ENCODE peak calls at places on chromosomes 3 and 15, in four cellular contexts. J is OCI-LY7; C is tibial nerve; U is CD4-positive, alpha-beta T cell. W is an unnamed sample.

GRCh38 chr15:70291696-70292510 is 194.2 kb upstream of the TLE3 start:
- DNase-seq in J (no peak), C (no peak), U (no peak), W (no peak)

GRCh38 chr15:90001062-90001682 is at the start of gene ZNF710:
- DNase-seq in J (peak), C (no peak), U (peak), W (peak)

GRCh38 chr3:195065142-195065863 is 205.7 kb downstream of the XXYLT1 start:
- DNase-seq in J (peak), C (no peak), U (no peak), W (no peak)

GRCh38 chr15:35713733-35714132 is 167.8 kb upstream of the DPH6 start:
- DNase-seq in J (no peak), C (no peak), U (no peak), W (no peak)

GRCh38 chr3:66665021-66665695 is 164.3 kb upstream of the LRIG1 start:
- DNase-seq in J (no peak), C (no peak), U (no peak), W (no peak)

GRCh38 chr15:38768970-38769369 is 204.4 kb upstream of the RASGRP1 start:
- DNase-seq in J (no peak), C (peak), U (no peak), W (peak)

GRCh38 chr3:130626021-130626420 is 109.0 kb downstream of the COL6A6 start:
- DNase-seq in J (no peak), C (no peak), U (no peak), W (no peak)

GRCh38 chr3:195224156-195224979 is 46.6 kb downstream of the XXYLT1 start:
- DNase-seq in J (no peak), C (no peak), U (peak), W (peak)

GRCh38 chr3:154188846-154189245 is 67.7 kb downstream of the ARHGEF26 start:
- DNase-seq in J (no peak), C (no peak), U (no peak), W (no peak)

GRCh38 chr3:7684193-7684592 is 817.4 kb upstream of the LMCD1 start:
- DNase-seq in J (no peak), C (no peak), U (no peak), W (no peak)

GRCh38 chr3:113249111-113249510 is 37.8 kb downstream of the BOC start:
- DNase-seq in J (no peak), C (no peak), U (no peak), W (no peak)

GRCh38 chr3:16386536-16386935 is 121.5 kb downstream of the OXNAD1 start:
- DNase-seq in J (no peak), C (no peak), U (no peak), W (no peak)

GRCh38 chr3:155282416-155283091 is 10.9 kb downstream of the STRIT1 start:
- DNase-seq in J (no peak), C (no peak), U (no peak), W (no peak)

GRCh38 chr3:3309836-3310235 is 130.3 kb upstream of the CRBN start:
- DNase-seq in J (no peak), C (no peak), U (no peak), W (no peak)

GRCh38 chr3:775178-775885 is 317.5 kb upstream of the CNTN6 start:
- DNase-seq in J (no peak), C (no peak), U (no peak), W (no peak)

GRCh38 chr3:128383316-128384235 is 83.1 kb downstream of the DNAJB8 start:
- DNase-seq in J (no peak), C (no peak), U (peak), W (no peak)

GRCh38 chr15:79849789-79850188 is 47.0 kb downstream of the MTHFS start:
- DNase-seq in J (peak), C (no peak), U (no peak), W (no peak)

GRCh38 chr3:52240059-52240885 is 1.3 kb upstream of the TWF2 start:
- DNase-seq in J (peak), C (peak), U (peak), W (no peak)

GRCh38 chr3:194089357-194090177 is 46.4 kb upstream of the HES1 start:
- DNase-seq in J (no peak), C (peak), U (no peak), W (peak)

GRCh38 chr3:168002786-168003368 is 92.8 kb downstream of the GOLIM4 start:
- DNase-seq in J (no peak), C (no peak), U (no peak), W (no peak)

GRCh38 chr3:194814878-194815357 is 129.2 kb downstream of the FAM43A start:
- DNase-seq in J (no peak), C (no peak), U (no peak), W (no peak)

GRCh38 chr3:183306798-183307671 is 54.0 kb downstream of the B3GNT5 start:
- DNase-seq in J (peak), C (peak), U (no peak), W (no peak)

GRCh38 chr15:91967935-91968605 is 114.6 kb downstream of the SLCO3A1 start:
- DNase-seq in J (no peak), C (no peak), U (no peak), W (no peak)

GRCh38 chr3:169173231-169173630 is 490.3 kb downstream of the MECOM start:
- DNase-seq in J (no peak), C (no peak), U (no peak), W (no peak)

GRCh38 chr15:68389936-68390790 is 41.8 kb downstream of the ITGA11 start:
- DNase-seq in J (no peak), C (no peak), U (peak), W (peak)

GRCh38 chr3:107599755-107600122 is 77.0 kb downstream of the BBX start:
- DNase-seq in J (no peak), C (no peak), U (no peak), W (no peak)

GRCh38 chr3:8884630-8885290 is 78.5 kb downstream of the RAD18 start:
- DNase-seq in J (no peak), C (no peak), U (no peak), W (no peak)

GRCh38 chr3:170485696-170486095 is 67.0 kb downstream of the CLDN11 start:
- DNase-seq in J (no peak), C (no peak), U (no peak), W (no peak)

GRCh38 chr3:125386811-125387210 is 11.7 kb upstream of the ZNF148 start:
- DNase-seq in J (no peak), C (no peak), U (no peak), W (no peak)

GRCh38 chr3:9909221-9910013 is 6.8 kb downstream of the IL17RE start:
- DNase-seq in J (no peak), C (no peak), U (no peak), W (no peak)

GRCh38 chr3:54905230-54905888 is 22.5 kb downstream of the LRTM1 start:
- DNase-seq in J (no peak), C (no peak), U (no peak), W (no peak)

GRCh38 chr15:47670365-47670764 is 46.9 kb upstream of the SEMA6D start:
- DNase-seq in J (no peak), C (no peak), U (no peak), W (no peak)

GRCh38 chr3:44885618-44886017 is 11.2 kb downstream of the TGM4 start:
- DNase-seq in J (no peak), C (no peak), U (no peak), W (no peak)

GRCh38 chr15:39239562-39239961 is 341.3 kb upstream of the THBS1 start:
- DNase-seq in J (no peak), C (no peak), U (no peak), W (no peak)

GRCh38 chr15:100771745-100772144 is 107.9 kb upstream of the ALDH1A3 start:
- DNase-seq in J (no peak), C (no peak), U (peak), W (no peak)

GRCh38 chr3:168034152-168034928 is 61.4 kb downstream of the GOLIM4 start:
- DNase-seq in J (no peak), C (no peak), U (no peak), W (no peak)

GRCh38 chr3:157789162-157789561 is 285.9 kb upstream of the VEPH1 start:
- DNase-seq in J (no peak), C (no peak), U (no peak), W (no peak)

GRCh38 chr15:83698294-83698693 is 44.4 kb downstream of the ADAMTSL3 start:
- DNase-seq in J (no peak), C (no peak), U (no peak), W (no peak)

GRCh38 chr3:111636506-111636905 is 41.4 kb upstream of the ZBED2 start:
- DNase-seq in J (no peak), C (no peak), U (no peak), W (no peak)

DNA sequence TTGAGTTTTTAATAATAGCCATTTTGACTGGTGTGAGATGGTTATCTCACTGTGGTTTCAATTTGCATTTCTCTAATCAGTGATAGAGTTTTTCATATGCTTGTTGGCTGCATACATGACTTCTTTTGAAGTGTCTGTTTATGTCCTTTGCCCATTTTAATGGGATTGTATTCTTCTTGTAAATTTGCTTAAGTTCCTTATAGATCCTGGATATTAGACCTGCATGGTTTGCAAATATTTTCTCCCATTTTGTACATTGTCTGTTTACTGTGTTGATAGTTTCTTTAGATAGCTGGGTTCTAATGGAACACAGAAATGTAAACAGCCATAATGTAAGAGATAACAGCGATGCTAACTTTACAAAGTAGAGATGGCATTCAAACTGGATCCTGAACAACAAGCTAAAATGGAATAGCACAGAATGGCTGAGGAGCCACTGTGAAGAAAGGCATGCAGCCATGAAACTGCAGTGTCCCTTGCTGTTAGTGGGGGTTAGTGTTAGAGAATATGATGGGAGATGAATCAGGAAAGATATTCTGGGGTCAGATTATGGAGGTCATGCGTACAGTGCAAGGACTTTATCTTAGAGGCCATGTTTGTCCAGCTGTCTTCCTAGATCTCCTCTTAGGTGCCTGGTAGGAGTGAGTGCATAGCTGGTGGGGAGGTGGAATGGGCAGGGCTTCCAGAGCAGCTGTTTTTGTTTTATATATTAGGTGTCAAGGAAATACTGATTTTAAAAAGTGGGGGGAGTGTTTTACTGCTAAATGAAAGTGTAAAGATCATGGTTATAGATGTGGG is 48.1 kb downstream of the BBS4 start:
- DNase-seq in J (no peak), C (no peak), U (no peak), W (no peak)
- H3K27ac ChIP-seq in J (no peak), C (no peak), U (no peak), W (no peak)

GRCh38 chr15:31264534-31265089 is 62.0 kb upstream of the KLF13 start:
- DNase-seq in J (no peak), C (no peak), U (no peak), W (no peak)

GRCh38 chr15:31265090-31265870 is 61.4 kb upstream of the KLF13 start:
- DNase-seq in J (peak), C (no peak), U (peak), W (no peak)

GRCh38 chr15:31267161-31268107 is 59.2 kb upstream of the KLF13 start:
- DNase-seq in J (peak), C (no peak), U (peak), W (no peak)

GRCh38 chr15:31266712-31267111 is 59.9 kb upstream of the KLF13 start:
- DNase-seq in J (no peak), C (no peak), U (no peak), W (no peak)

DNA sequence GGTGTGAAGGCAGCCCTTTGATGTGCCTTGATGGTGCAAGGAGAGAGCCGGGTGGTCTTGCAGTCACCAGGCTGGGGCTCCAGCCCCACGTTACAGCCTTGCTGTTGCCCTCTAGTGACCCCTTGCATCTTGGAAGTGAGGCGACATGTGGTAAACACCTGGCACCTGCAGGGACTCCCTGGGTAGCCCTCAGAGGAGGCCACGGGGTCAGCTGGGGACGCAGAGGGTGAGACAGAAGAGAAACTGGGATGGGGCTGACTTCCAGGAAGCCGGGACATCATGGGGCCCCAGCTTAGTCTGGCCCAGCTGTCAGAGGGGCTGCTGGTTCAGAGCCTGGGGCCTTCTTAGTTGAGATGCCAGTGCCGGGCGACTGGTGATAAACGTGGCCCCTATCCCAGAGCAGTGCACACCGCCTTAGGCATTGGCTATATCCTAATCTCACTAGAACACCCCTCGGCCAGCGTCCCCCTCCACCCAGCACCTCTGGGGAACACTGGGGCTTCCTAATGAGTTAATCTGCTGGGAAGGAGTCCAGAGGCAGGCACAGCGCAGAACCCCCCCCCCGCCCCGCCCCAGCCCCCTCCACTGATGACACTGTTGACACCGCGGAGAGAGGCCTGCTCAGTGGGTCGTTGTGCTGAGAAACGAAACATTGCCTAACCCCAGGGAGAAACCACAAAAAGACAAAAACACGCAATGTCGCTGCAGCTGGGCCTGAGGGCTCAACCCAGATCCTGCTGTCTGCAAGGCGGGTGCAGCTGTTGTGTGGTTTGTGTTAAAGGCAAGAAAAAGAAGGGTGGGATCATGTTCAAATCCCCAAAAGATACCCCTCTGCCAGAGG is 60.5 kb upstream of the KLF13 start:
- DNase-seq in J (peak), C (no peak), U (peak), W (peak)
- H3K27ac ChIP-seq in J (peak), C (peak), U (peak), W (no peak)

GRCh38 chr3:184716652-184717607 is 5.1 kb upstream of the MAGEF1 start:
- DNase-seq in J (no peak), C (no peak), U (no peak), W (peak)
- H3K27ac ChIP-seq in J (no peak), C (peak), U (no peak), W (no peak)

GRCh38 chr3:13880811-13881156 is 913 bp upstream of the WNT7A start:
- DNase-seq in J (no peak), C (no peak), U (no peak), W (no peak)

GRCh38 chr3:13884851-13885703 is 5.2 kb upstream of the WNT7A start:
- DNase-seq in J (peak), C (no peak), U (peak), W (no peak)

GRCh38 chr3:13881536-13882410 is 1.9 kb upstream of the WNT7A start:
- DNase-seq in J (no peak), C (no peak), U (peak), W (peak)

GRCh38 chr3:13883681-13884080 is 3.8 kb upstream of the WNT7A start:
- DNase-seq in J (no peak), C (no peak), U (no peak), W (no peak)

GRCh38 chr3:13882876-13883275 is 3.0 kb upstream of the WNT7A start:
- DNase-seq in J (no peak), C (no peak), U (no peak), W (no peak)
- H3K27ac ChIP-seq in J (no peak), C (no peak), U (no peak), W (no peak)

GRCh38 chr3:50268703-50269451 is at the start of gene SEMA3B:
- DNase-seq in J (no peak), C (peak), U (no peak), W (no peak)
- H3K27ac ChIP-seq in J (no peak), C (peak), U (no peak), W (no peak)

GRCh38 chr15:43211336-43211735 is 9.5 kb downstream of the EPB42 start:
- DNase-seq in J (no peak), C (no peak), U (no peak), W (no peak)

GRCh38 chr15:43208052-43209002 is 12.5 kb downstream of the EPB42 start:
- DNase-seq in J (no peak), C (no peak), U (no peak), W (no peak)

GRCh38 chr15:43210172-43210745 is 10.6 kb downstream of the EPB42 start:
- DNase-seq in J (no peak), C (no peak), U (no peak), W (no peak)

GRCh38 chr15:43210807-43211206 is 10.0 kb downstream of the EPB42 start:
- DNase-seq in J (no peak), C (no peak), U (no peak), W (no peak)

GRCh38 chr15:43209059-43209824 is 11.6 kb downstream of the EPB42 start:
- DNase-seq in J (no peak), C (no peak), U (no peak), W (no peak)
- H3K27ac ChIP-seq in J (no peak), C (no peak), U (no peak), W (no peak)

GRCh38 chr3:30721314-30721634 is 114.9 kb downstream of the TGFBR2 start:
- DNase-seq in J (no peak), C (no peak), U (no peak), W (no peak)

GRCh38 chr3:30719536-30719935 is 113.1 kb downstream of the TGFBR2 start:
- DNase-seq in J (peak), C (no peak), U (no peak), W (no peak)

GRCh38 chr3:30723211-30723610 is 116.8 kb downstream of the TGFBR2 start:
- DNase-seq in J (no peak), C (no peak), U (no peak), W (no peak)

GRCh38 chr3:30724863-30725262 is 118.5 kb downstream of the TGFBR2 start:
- DNase-seq in J (no peak), C (no peak), U (no peak), W (no peak)

DNA sequence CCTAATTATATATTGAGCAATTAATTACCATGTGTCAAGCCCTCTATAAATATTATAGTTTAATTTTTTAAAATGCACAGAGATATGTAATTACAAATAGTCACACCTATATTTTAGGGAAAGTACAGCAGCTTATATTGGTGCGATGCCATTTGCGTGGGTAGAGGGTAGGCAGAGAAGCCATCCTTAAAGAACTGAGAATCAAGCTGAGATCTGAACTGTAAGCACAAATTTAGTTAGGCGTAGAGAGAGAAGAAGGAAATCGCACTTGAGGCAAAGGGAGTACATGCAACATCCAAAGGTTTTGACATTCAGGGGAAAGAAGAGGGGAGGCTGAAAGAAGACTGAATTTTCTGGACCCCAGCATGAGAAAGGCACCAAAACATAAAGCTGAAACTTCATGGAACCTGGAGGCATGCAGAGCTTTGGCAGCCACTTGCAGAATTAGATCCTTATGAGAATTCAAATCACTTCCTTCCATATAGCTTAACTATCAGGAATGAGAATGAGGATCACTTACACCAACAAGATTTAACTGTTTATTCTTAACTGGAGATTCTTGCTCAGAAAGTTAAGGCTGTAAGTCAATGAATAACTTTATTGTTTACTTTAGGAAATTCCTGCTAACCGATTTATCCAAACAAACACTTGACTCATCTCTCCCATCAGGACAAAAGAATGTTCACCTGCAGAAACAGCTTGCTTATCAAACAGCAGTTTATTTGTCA is 114.3 kb downstream of the TGFBR2 start:
- DNase-seq in J (no peak), C (no peak), U (no peak), W (no peak)
- H3K27ac ChIP-seq in J (no peak), C (no peak), U (no peak), W (no peak)

DNA sequence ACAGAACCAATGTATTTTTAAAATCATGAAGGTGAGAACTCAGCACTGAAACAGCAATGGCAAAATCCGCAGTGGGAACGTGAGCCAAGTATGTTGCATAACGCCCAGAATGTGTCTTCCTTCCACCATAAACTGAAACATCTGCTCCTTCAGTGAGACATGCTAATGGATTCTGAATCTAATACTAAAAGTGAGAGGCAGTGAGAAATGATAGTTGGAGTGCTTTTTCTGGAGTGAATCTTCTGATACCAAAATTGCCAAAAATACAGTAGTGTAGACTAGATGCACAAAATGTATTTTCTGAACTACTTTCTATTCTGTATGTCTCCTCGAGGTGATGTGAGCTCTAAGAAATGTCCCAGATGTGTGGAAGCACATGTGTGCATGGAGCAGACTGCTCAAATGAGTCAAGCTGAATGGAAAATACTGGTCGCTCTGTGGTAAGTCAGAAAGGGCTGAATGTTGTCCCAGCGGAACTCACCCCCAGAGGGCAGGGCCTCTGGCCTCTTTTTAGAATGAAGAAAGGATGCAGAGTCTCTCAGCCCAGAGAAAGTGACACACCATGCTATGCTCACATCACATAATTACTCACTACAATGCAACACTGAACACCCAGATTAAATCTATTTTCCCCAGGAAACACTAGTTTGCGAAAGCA is 73.0 kb downstream of the ATP10A start:
- DNase-seq in J (peak), C (peak), U (peak), W (no peak)
- H3K27ac ChIP-seq in J (no peak), C (peak), U (no peak), W (no peak)

W was measured in H1.